ENCODE peak calls at places on chromosomes 7 and 10, in eight cellular contexts. One of them, this sample, is unnamed.

GRCh38 chr7:29408841-29409243 is 154.8 kb upstream of the PRR15 start:
- DNase-seq in iPS-NIHi11: peak
- DNase-seq in HL-60: peak
- DNase-seq in activated CD4-positive, alpha-beta T cell treated with anti-CD3 and anti-CD28 coated beads for 48 hours: peak
- DNase-seq in NCI-H1105: peak
- DNase-seq in thoracic aorta: peak
- DNase-seq in HuH-7: peak
- DNase-seq in fibroblast of mammary gland: peak
- DNase-seq in this sample: no peak

GRCh38 chr7:159086301-159086925 is 58.3 kb downstream of the VIPR2 start:
- DNase-seq in iPS-NIHi11: no peak
- DNase-seq in HL-60: no peak
- DNase-seq in activated CD4-positive, alpha-beta T cell treated with anti-CD3 and anti-CD28 coated beads for 48 hours: no peak
- DNase-seq in NCI-H1105: no peak
- DNase-seq in thoracic aorta: no peak
- DNase-seq in HuH-7: no peak
- DNase-seq in fibroblast of mammary gland: no peak
- DNase-seq in this sample: peak

GRCh38 chr10:988667-989545 is 672 bp downstream of the GTPBP4 start:
- DNase-seq in iPS-NIHi11: no peak
- DNase-seq in HL-60: no peak
- DNase-seq in activated CD4-positive, alpha-beta T cell treated with anti-CD3 and anti-CD28 coated beads for 48 hours: no peak
- DNase-seq in NCI-H1105: no peak
- DNase-seq in thoracic aorta: no peak
- DNase-seq in HuH-7: no peak
- DNase-seq in fibroblast of mammary gland: peak
- DNase-seq in this sample: no peak

GRCh38 chr10:123906884-123907652 is 15.5 kb upstream of the CPXM2 start:
- DNase-seq in iPS-NIHi11: no peak
- DNase-seq in HL-60: no peak
- DNase-seq in activated CD4-positive, alpha-beta T cell treated with anti-CD3 and anti-CD28 coated beads for 48 hours: no peak
- DNase-seq in NCI-H1105: peak
- DNase-seq in thoracic aorta: no peak
- DNase-seq in HuH-7: no peak
- DNase-seq in fibroblast of mammary gland: no peak
- DNase-seq in this sample: no peak

GRCh38 chr10:65143723-65144122 is 1622.5 kb downstream of the REEP3 start:
- DNase-seq in iPS-NIHi11: no peak
- DNase-seq in HL-60: no peak
- DNase-seq in activated CD4-positive, alpha-beta T cell treated with anti-CD3 and anti-CD28 coated beads for 48 hours: no peak
- DNase-seq in NCI-H1105: no peak
- DNase-seq in thoracic aorta: no peak
- DNase-seq in HuH-7: no peak
- DNase-seq in fibroblast of mammary gland: no peak
- DNase-seq in this sample: no peak

GRCh38 chr7:35787925-35788324 is 12.9 kb upstream of the SEPTIN7 start:
- DNase-seq in iPS-NIHi11: no peak
- DNase-seq in HL-60: no peak
- DNase-seq in activated CD4-positive, alpha-beta T cell treated with anti-CD3 and anti-CD28 coated beads for 48 hours: no peak
- DNase-seq in NCI-H1105: no peak
- DNase-seq in thoracic aorta: no peak
- DNase-seq in HuH-7: no peak
- DNase-seq in fibroblast of mammary gland: no peak
- DNase-seq in this sample: no peak

GRCh38 chr10:34633346-34633745 is 181.8 kb downstream of the PARD3 start:
- DNase-seq in iPS-NIHi11: no peak
- DNase-seq in HL-60: no peak
- DNase-seq in activated CD4-positive, alpha-beta T cell treated with anti-CD3 and anti-CD28 coated beads for 48 hours: no peak
- DNase-seq in NCI-H1105: no peak
- DNase-seq in thoracic aorta: no peak
- DNase-seq in HuH-7: no peak
- DNase-seq in fibroblast of mammary gland: no peak
- DNase-seq in this sample: no peak

GRCh38 chr7:30389793-30390192 is 88.8 kb downstream of the NOD1 start:
- DNase-seq in iPS-NIHi11: no peak
- DNase-seq in HL-60: no peak
- DNase-seq in activated CD4-positive, alpha-beta T cell treated with anti-CD3 and anti-CD28 coated beads for 48 hours: no peak
- DNase-seq in NCI-H1105: no peak
- DNase-seq in thoracic aorta: no peak
- DNase-seq in HuH-7: no peak
- DNase-seq in fibroblast of mammary gland: no peak
- DNase-seq in this sample: no peak

GRCh38 chr7:78770422-78771410 is 682.8 kb downstream of the MAGI2 start:
- DNase-seq in iPS-NIHi11: peak
- DNase-seq in HL-60: no peak
- DNase-seq in activated CD4-positive, alpha-beta T cell treated with anti-CD3 and anti-CD28 coated beads for 48 hours: no peak
- DNase-seq in NCI-H1105: peak
- DNase-seq in thoracic aorta: no peak
- DNase-seq in HuH-7: no peak
- DNase-seq in fibroblast of mammary gland: peak
- DNase-seq in this sample: no peak

GRCh38 chr7:149859369-149859768 is 14.4 kb upstream of the ATP6V0E2 start:
- DNase-seq in iPS-NIHi11: no peak
- DNase-seq in HL-60: no peak
- DNase-seq in activated CD4-positive, alpha-beta T cell treated with anti-CD3 and anti-CD28 coated beads for 48 hours: no peak
- DNase-seq in NCI-H1105: no peak
- DNase-seq in thoracic aorta: no peak
- DNase-seq in HuH-7: no peak
- DNase-seq in fibroblast of mammary gland: no peak
- DNase-seq in this sample: peak

GRCh38 chr10:6473430-6473829 is 106.6 kb downstream of the PRKCQ start:
- DNase-seq in iPS-NIHi11: no peak
- DNase-seq in HL-60: peak
- DNase-seq in activated CD4-positive, alpha-beta T cell treated with anti-CD3 and anti-CD28 coated beads for 48 hours: peak
- DNase-seq in NCI-H1105: no peak
- DNase-seq in thoracic aorta: no peak
- DNase-seq in HuH-7: no peak
- DNase-seq in fibroblast of mammary gland: no peak
- DNase-seq in this sample: no peak

GRCh38 chr7:115654384-115655181 is 376.0 kb downstream of the TFEC start:
- DNase-seq in iPS-NIHi11: no peak
- DNase-seq in HL-60: no peak
- DNase-seq in activated CD4-positive, alpha-beta T cell treated with anti-CD3 and anti-CD28 coated beads for 48 hours: no peak
- DNase-seq in NCI-H1105: no peak
- DNase-seq in thoracic aorta: no peak
- DNase-seq in HuH-7: no peak
- DNase-seq in fibroblast of mammary gland: peak
- DNase-seq in this sample: no peak

GRCh38 chr7:44273681-44274622 is 51.4 kb downstream of the CAMK2B start:
- DNase-seq in iPS-NIHi11: no peak
- DNase-seq in HL-60: no peak
- DNase-seq in activated CD4-positive, alpha-beta T cell treated with anti-CD3 and anti-CD28 coated beads for 48 hours: no peak
- DNase-seq in NCI-H1105: no peak
- DNase-seq in thoracic aorta: no peak
- DNase-seq in HuH-7: no peak
- DNase-seq in fibroblast of mammary gland: no peak
- DNase-seq in this sample: no peak